ENCODE peak calls at places on chromosomes 1 and 21, in six cellular contexts. One of them, this sample, is unnamed.

GRCh38 chr1:153922076-153922837 is 515 bp downstream of the GATAD2B start:
- DNase-seq in right atrium auricular region: no peak
- DNase-seq in IMR-90: no peak
- DNase-seq in GM23338: peak; percentile 79
- DNase-seq in pancreas: peak; percentile 51
- DNase-seq in small intestine: no peak
- DNase-seq in this sample: no peak

GRCh38 chr1:67149179-67149770 is 14.5 kb upstream of the C1orf141 start:
- DNase-seq in GM23338: peak; percentile 89
- DNase-seq in pancreas: no peak
- DNase-seq in small intestine: peak; percentile 82
- DNase-seq in right atrium auricular region: no peak
- DNase-seq in IMR-90: peak; percentile 82
- DNase-seq in this sample: peak; percentile 81

GRCh38 chr1:64765826-64766225 is 21.0 kb downstream of the RAVER2 start:
- DNase-seq in pancreas: no peak
- DNase-seq in GM23338: no peak
- DNase-seq in small intestine: peak; percentile 24
- DNase-seq in right atrium auricular region: no peak
- DNase-seq in IMR-90: no peak
- DNase-seq in this sample: no peak

GRCh38 chr1:3072948-3073519 is 4.0 kb downstream of the PRDM16 start:
- DNase-seq in IMR-90: no peak
- DNase-seq in small intestine: peak; percentile 42
- DNase-seq in right atrium auricular region: no peak
- DNase-seq in pancreas: no peak
- DNase-seq in GM23338: no peak
- DNase-seq in this sample: no peak

GRCh38 chr1:58896211-58897183 is 112.7 kb upstream of the JUN start:
- DNase-seq in IMR-90: no peak
- DNase-seq in GM23338: no peak
- DNase-seq in pancreas: peak; percentile 76
- DNase-seq in small intestine: peak; percentile 87
- DNase-seq in right atrium auricular region: no peak
- DNase-seq in this sample: no peak

GRCh38 chr1:85569122-85569521 is 11.4 kb upstream of the CCN1 start:
- DNase-seq in GM23338: no peak
- DNase-seq in pancreas: no peak
- DNase-seq in small intestine: no peak
- DNase-seq in IMR-90: peak; percentile 90
- DNase-seq in right atrium auricular region: no peak
- DNase-seq in this sample: peak; percentile 78

GRCh38 chr1:61244114-61244513 is 161.8 kb downstream of the NFIA start:
- DNase-seq in pancreas: no peak
- DNase-seq in GM23338: no peak
- DNase-seq in small intestine: no peak
- DNase-seq in IMR-90: peak; percentile 19
- DNase-seq in right atrium auricular region: no peak
- DNase-seq in this sample: peak; percentile 81

GRCh38 chr1:90132306-90132705 is 137.4 kb downstream of the ZNF326 start:
- DNase-seq in GM23338: no peak
- DNase-seq in pancreas: no peak
- DNase-seq in right atrium auricular region: no peak
- DNase-seq in IMR-90: no peak
- DNase-seq in small intestine: no peak
- DNase-seq in this sample: no peak

GRCh38 chr1:164637461-164638375 is 78.7 kb downstream of the PBX1 start:
- DNase-seq in small intestine: no peak
- DNase-seq in pancreas: no peak
- DNase-seq in GM23338: no peak
- DNase-seq in right atrium auricular region: peak; percentile 77
- DNase-seq in IMR-90: peak; percentile 84
- DNase-seq in this sample: peak; percentile 91

GRCh38 chr21:45874716-45875415 is 106.7 kb upstream of the COL6A1 start:
- DNase-seq in small intestine: no peak
- DNase-seq in IMR-90: peak; percentile 98
- DNase-seq in right atrium auricular region: no peak
- DNase-seq in pancreas: peak; percentile 47
- DNase-seq in GM23338: no peak
- DNase-seq in this sample: peak; percentile 97

GRCh38 chr1:113768916-113769598 is 9.8 kb upstream of the PHTF1 start:
- DNase-seq in IMR-90: no peak
- DNase-seq in right atrium auricular region: no peak
- DNase-seq in pancreas: no peak
- DNase-seq in small intestine: no peak
- DNase-seq in GM23338: peak; percentile 17
- DNase-seq in this sample: no peak

GRCh38 chr1:66478116-66478515 is 55.8 kb upstream of the SGIP1 start:
- DNase-seq in small intestine: no peak
- DNase-seq in pancreas: no peak
- DNase-seq in right atrium auricular region: no peak
- DNase-seq in GM23338: no peak
- DNase-seq in IMR-90: peak; percentile 54
- DNase-seq in this sample: no peak

GRCh38 chr1:75908717-75909152 is 23.5 kb downstream of the ASB17 start:
- DNase-seq in small intestine: no peak
- DNase-seq in IMR-90: peak; percentile 50
- DNase-seq in right atrium auricular region: no peak
- DNase-seq in GM23338: peak; percentile 82
- DNase-seq in pancreas: no peak
- DNase-seq in this sample: peak; percentile 66

GRCh38 chr1:31243451-31244286 is 4.0 kb upstream of the NKAIN1 start:
- DNase-seq in GM23338: no peak
- DNase-seq in pancreas: no peak
- DNase-seq in right atrium auricular region: no peak
- DNase-seq in small intestine: no peak
- DNase-seq in IMR-90: peak; percentile 19
- DNase-seq in this sample: peak; percentile 24

GRCh38 chr1:87899746-87900145 is 571.1 kb downstream of the LMO4 start:
- DNase-seq in pancreas: no peak
- DNase-seq in GM23338: no peak
- DNase-seq in IMR-90: no peak
- DNase-seq in right atrium auricular region: no peak
- DNase-seq in small intestine: peak; percentile 22
- DNase-seq in this sample: no peak

GRCh38 chr1:6188466-6188865 is 8.3 kb upstream of the CHD5 start:
- DNase-seq in pancreas: no peak
- DNase-seq in GM23338: no peak
- DNase-seq in IMR-90: no peak
- DNase-seq in right atrium auricular region: no peak
- DNase-seq in small intestine: no peak
- DNase-seq in this sample: no peak

GRCh38 chr1:3423245-3423829 is 31.1 kb upstream of the ARHGEF16 start:
- DNase-seq in right atrium auricular region: peak; percentile 65
- DNase-seq in pancreas: peak; percentile 78
- DNase-seq in IMR-90: no peak
- DNase-seq in GM23338: no peak
- DNase-seq in small intestine: peak; percentile 97
- DNase-seq in this sample: no peak

GRCh38 chr1:58447891-58448290 is 98.6 kb downstream of the OMA1 start:
- DNase-seq in right atrium auricular region: no peak
- DNase-seq in pancreas: no peak
- DNase-seq in small intestine: no peak
- DNase-seq in IMR-90: no peak
- DNase-seq in GM23338: no peak
- DNase-seq in this sample: peak; percentile 20

GRCh38 chr1:22710688-22711024 is at the start of gene EPHB2:
- DNase-seq in small intestine: peak; percentile 37
- DNase-seq in IMR-90: peak; percentile 39
- DNase-seq in right atrium auricular region: no peak
- DNase-seq in GM23338: peak; percentile 55
- DNase-seq in pancreas: peak; percentile 85
- DNase-seq in this sample: no peak

GRCh38 chr1:82086739-82087138 is 286.0 kb downstream of the ADGRL2 start:
- DNase-seq in pancreas: no peak
- DNase-seq in GM23338: no peak
- DNase-seq in right atrium auricular region: no peak
- DNase-seq in small intestine: no peak
- DNase-seq in IMR-90: no peak
- DNase-seq in this sample: no peak

GRCh38 chr1:27098447-27099153 is 56.3 kb downstream of the SLC9A1 start:
- DNase-seq in right atrium auricular region: no peak
- DNase-seq in small intestine: no peak
- DNase-seq in IMR-90: no peak
- DNase-seq in pancreas: no peak
- DNase-seq in GM23338: no peak
- DNase-seq in this sample: no peak

GRCh38 chr1:84442256-84442655 is 36.8 kb upstream of the RPF1 start:
- DNase-seq in IMR-90: peak; percentile 94
- DNase-seq in pancreas: no peak
- DNase-seq in GM23338: peak; percentile 7
- DNase-seq in right atrium auricular region: no peak
- DNase-seq in small intestine: peak; percentile 79
- DNase-seq in this sample: peak; percentile 28

GRCh38 chr21:17848228-17848627 is 29.1 kb upstream of the C21orf91 start:
- DNase-seq in IMR-90: peak; percentile 97
- DNase-seq in GM23338: no peak
- DNase-seq in pancreas: no peak
- DNase-seq in small intestine: peak; percentile 1
- DNase-seq in right atrium auricular region: no peak
- DNase-seq in this sample: no peak

GRCh38 chr1:173429517-173430477 is 47.3 kb upstream of the PRDX6 start:
- DNase-seq in small intestine: peak; percentile 61
- DNase-seq in GM23338: peak; percentile 82
- DNase-seq in pancreas: peak; percentile 83
- DNase-seq in IMR-90: peak; percentile 96
- DNase-seq in right atrium auricular region: peak; percentile 93
- DNase-seq in this sample: peak; percentile 98

GRCh38 chr1:48049823-48050539 is 52.8 kb upstream of the TRABD2B start:
- DNase-seq in small intestine: no peak
- DNase-seq in right atrium auricular region: no peak
- DNase-seq in pancreas: no peak
- DNase-seq in IMR-90: no peak
- DNase-seq in GM23338: no peak
- DNase-seq in this sample: no peak
- H3K27ac ChIP-seq in small intestine: no peak overlapping the region
- H3K27ac ChIP-seq in right atrium auricular region: peak overlapping the region; percentile 55
- H3K27ac ChIP-seq in pancreas: peak overlapping the region; percentile 7
- H3K27ac ChIP-seq in IMR-90: no peak overlapping the region
- H3K27ac ChIP-seq in GM23338: no peak overlapping the region
- H3K27ac ChIP-seq in this sample: peak overlapping the region; percentile 36

DNA sequence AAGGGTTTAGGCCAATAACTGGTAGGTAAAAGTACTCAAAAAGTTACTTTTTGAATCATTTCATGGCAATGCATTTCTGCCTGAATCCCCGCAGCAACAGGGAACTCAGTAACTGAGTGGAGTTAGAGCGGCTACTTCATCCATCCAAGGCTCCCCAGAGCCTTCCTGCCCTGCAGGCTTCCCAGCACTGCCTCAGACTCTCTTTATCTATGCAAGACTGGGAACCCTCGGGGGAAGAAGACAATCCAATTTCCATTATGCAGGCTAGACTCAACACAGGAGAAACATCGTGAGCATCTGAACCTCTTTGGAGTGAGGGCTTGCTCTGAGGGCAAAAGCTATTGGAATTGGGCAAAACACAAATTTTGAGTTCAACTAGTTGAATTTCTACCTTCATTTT is 23.1 kb downstream of the ZMYND12 start:
- DNase-seq in small intestine: no peak
- DNase-seq in right atrium auricular region: no peak
- DNase-seq in GM23338: no peak
- DNase-seq in IMR-90: no peak
- DNase-seq in pancreas: no peak
- DNase-seq in this sample: no peak
- H3K27ac ChIP-seq in small intestine: no peak overlapping the region
- H3K27ac ChIP-seq in right atrium auricular region: no peak overlapping the region
- H3K27ac ChIP-seq in GM23338: no peak overlapping the region
- H3K27ac ChIP-seq in IMR-90: no peak overlapping the region
- H3K27ac ChIP-seq in pancreas: no peak overlapping the region
- H3K27ac ChIP-seq in this sample: peak overlapping the region; percentile 86

DNA sequence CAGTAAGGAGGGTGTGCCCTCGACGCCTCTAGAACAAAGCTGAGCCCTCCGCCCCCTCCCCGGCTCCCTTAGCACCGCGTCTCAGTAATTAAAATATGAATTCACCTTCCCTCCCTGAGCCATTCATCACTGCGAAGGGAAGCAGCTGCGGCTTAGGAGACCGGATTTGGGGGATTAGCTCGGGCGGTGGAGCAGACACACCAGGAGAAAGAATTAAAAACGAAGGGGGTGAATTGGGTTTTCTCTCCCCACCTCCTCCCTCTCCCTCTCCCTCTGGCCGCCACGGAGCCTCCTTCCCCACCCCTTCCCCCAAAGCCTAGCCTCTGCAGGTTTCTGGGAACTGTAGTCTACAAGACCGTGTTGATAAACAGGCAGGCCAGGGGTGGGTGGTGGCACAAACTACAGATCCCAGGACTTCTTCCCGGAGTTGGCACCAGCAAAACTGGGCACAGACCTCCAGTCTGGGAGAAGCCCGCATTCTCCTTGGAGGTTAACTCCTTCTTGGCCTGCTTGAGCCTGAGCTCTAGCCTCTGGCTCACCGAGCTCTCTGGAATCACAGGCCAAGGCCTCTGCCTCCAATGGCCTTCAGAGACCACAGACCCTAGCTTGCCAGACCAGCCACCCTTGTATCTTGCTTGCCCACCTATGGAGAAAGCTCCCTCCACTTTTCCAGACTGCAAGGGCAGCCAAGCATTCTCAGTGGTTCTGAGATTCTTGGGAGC is 10.8 kb downstream of the BLACAT1 start:
- DNase-seq in IMR-90: no peak
- DNase-seq in small intestine: no peak
- DNase-seq in pancreas: no peak
- DNase-seq in GM23338: peak; percentile 97
- DNase-seq in right atrium auricular region: peak; percentile 72
- DNase-seq in this sample: peak; percentile 43
- H3K27ac ChIP-seq in IMR-90: no peak overlapping the region
- H3K27ac ChIP-seq in small intestine: no peak overlapping the region
- H3K27ac ChIP-seq in pancreas: no peak overlapping the region
- H3K27ac ChIP-seq in GM23338: peak overlapping the region; percentile 97
- H3K27ac ChIP-seq in right atrium auricular region: peak overlapping the region; percentile 16
- H3K27ac ChIP-seq in this sample: no peak overlapping the region

GRCh38 chr1:43936470-43937151 is 3.0 kb downstream of the ARTN start:
- DNase-seq in IMR-90: peak; percentile 16
- DNase-seq in GM23338: peak; percentile 85
- DNase-seq in right atrium auricular region: no peak
- DNase-seq in pancreas: peak; percentile 82
- DNase-seq in small intestine: peak; percentile 23
- DNase-seq in this sample: peak; percentile 71

GRCh38 chr1:43933386-43934278 is at the start of gene ARTN:
- DNase-seq in pancreas: peak; percentile 80
- DNase-seq in IMR-90: no peak
- DNase-seq in right atrium auricular region: no peak
- DNase-seq in small intestine: peak; percentile 56
- DNase-seq in GM23338: peak; percentile 92
- DNase-seq in this sample: peak; percentile 66

GRCh38 chr1:43934279-43934985 is 831 bp downstream of the ARTN start:
- DNase-seq in small intestine: peak; percentile 55
- DNase-seq in pancreas: peak; percentile 87
- DNase-seq in IMR-90: peak; percentile 53
- DNase-seq in right atrium auricular region: no peak
- DNase-seq in GM23338: peak; percentile 93
- DNase-seq in this sample: peak; percentile 89

GRCh38 chr1:43935711-43936427 is 2.3 kb downstream of the ARTN start:
- DNase-seq in GM23338: peak; percentile 70
- DNase-seq in small intestine: no peak
- DNase-seq in pancreas: peak; percentile 73
- DNase-seq in right atrium auricular region: no peak
- DNase-seq in IMR-90: no peak
- DNase-seq in this sample: no peak

DNA sequence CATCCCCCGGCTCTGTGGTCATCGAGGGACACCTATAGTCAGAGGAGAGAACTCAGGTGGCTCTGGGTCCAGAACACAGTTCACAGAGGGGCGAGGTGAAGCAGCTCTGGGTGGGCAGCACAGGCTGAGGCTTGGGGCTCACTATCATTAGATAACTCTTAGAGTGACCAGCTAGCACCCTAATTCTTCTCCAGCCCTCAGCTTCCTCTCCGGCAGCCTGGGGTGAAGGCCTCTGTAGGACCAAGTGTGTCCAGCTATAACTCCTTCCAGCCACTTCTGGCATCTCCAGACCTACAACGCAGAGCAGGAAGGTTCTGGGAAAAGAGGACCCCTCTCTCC is 1.4 kb downstream of the ARTN start:
- DNase-seq in GM23338: no peak
- DNase-seq in IMR-90: no peak
- DNase-seq in right atrium auricular region: no peak
- DNase-seq in pancreas: no peak
- DNase-seq in small intestine: no peak
- DNase-seq in this sample: no peak
- H3K27ac ChIP-seq in GM23338: peak overlapping the region; percentile 66
- H3K27ac ChIP-seq in IMR-90: no peak overlapping the region
- H3K27ac ChIP-seq in right atrium auricular region: no peak overlapping the region
- H3K27ac ChIP-seq in pancreas: no peak overlapping the region
- H3K27ac ChIP-seq in small intestine: no peak overlapping the region
- H3K27ac ChIP-seq in this sample: no peak overlapping the region